ENCODE peak calls at places on chromosomes 7 and 10, in nine cellular contexts. T is RWPE2; R is right lobe of liver; Q is sciatic nerve; O is ACHN; H is progenitor cell of endocrine pancreas; U is stimulated activated CD4-positive, alpha-beta T cell treated with anti-CD3 and anti-CD28 coated beads, TNF-alpha, amount 100 ng/mL, for 1 hour; K is NCI-H345; S is IMR-90. E is an unnamed sample.

GRCh38 chr7:93055543-93056107 is 62.2 kb downstream of the SAMD9 start:
- DNase-seq in U (no peak), H (no peak), Q (no peak), T (no peak), S (peak; percentile 62), R (no peak), K (peak; percentile 48), O (peak; percentile 74), E (peak; percentile 46)

GRCh38 chr7:16801111-16801542 is 3.7 kb downstream of the AGR2 start:
- DNase-seq in U (no peak), Q (no peak), O (peak; percentile 72), H (no peak), K (peak; percentile 41), S (peak; percentile 83), R (no peak), T (no peak), E (peak; percentile 65)

GRCh38 chr10:102801978-102802377 is 35.2 kb downstream of the CYP17A1 start:
- DNase-seq in U (no peak), R (no peak), H (no peak), K (no peak), Q (no peak), S (no peak), T (no peak), O (no peak), E (no peak)

GRCh38 chr10:110344622-110345021 is 39.9 kb upstream of the SMNDC1 start:
- DNase-seq in Q (no peak), S (no peak), K (no peak), R (no peak), O (no peak), T (no peak), U (no peak), H (no peak), E (no peak)

GRCh38 chr7:42722726-42723125 is 189.1 kb downstream of the C7orf25 start:
- DNase-seq in S (no peak), K (no peak), T (no peak), U (no peak), Q (no peak), H (no peak), R (no peak), O (no peak), E (no peak)

GRCh38 chr7:79291498-79291865 is 162.0 kb downstream of the MAGI2 start:
- DNase-seq in R (no peak), T (no peak), O (no peak), H (no peak), K (no peak), Q (no peak), U (no peak), S (no peak), E (no peak)

GRCh38 chr10:132984801-132985545 is 42.6 kb upstream of the CFAP46 start:
- DNase-seq in T (no peak), S (no peak), U (no peak), O (no peak), K (no peak), H (no peak), R (peak; percentile 35), Q (no peak), E (no peak)

GRCh38 chr7:108193593-108194498 is 63.7 kb upstream of the LAMB4 start:
- DNase-seq in T (no peak), O (no peak), U (no peak), H (no peak), K (peak; percentile 49), Q (no peak), S (no peak), R (no peak), E (no peak)

GRCh38 chr7:116242759-116243158 is 32.4 kb downstream of the TES start:
- DNase-seq in T (no peak), H (no peak), S (peak; percentile 53), O (no peak), Q (no peak), K (no peak), R (no peak), U (no peak), E (no peak)

GRCh38 chr7:127938588-127938987 is 92.6 kb downstream of the LRRC4 start:
- DNase-seq in S (peak; percentile 88), K (no peak), T (no peak), H (no peak), U (no peak), O (peak; percentile 60), R (no peak), Q (no peak), E (peak; percentile 75)

GRCh38 chr7:74452748-74453320 is 872 bp upstream of the GTF2IRD1 start:
- DNase-seq in O (peak; percentile 80), Q (no peak), R (peak; percentile 66), U (peak; percentile 22), S (no peak), K (no peak), T (no peak), H (no peak), E (peak; percentile 42)

GRCh38 chr7:46707973-46708372 is 786.9 kb upstream of the IGFBP3 start:
- DNase-seq in R (no peak), H (no peak), O (no peak), T (no peak), S (no peak), Q (no peak), U (no peak), K (no peak), E (no peak)

GRCh38 chr10:2680802-2681201 is 386.5 kb upstream of the PFKP start:
- DNase-seq in Q (no peak), H (no peak), O (no peak), T (no peak), U (no peak), S (no peak), R (no peak), K (no peak), E (no peak)

GRCh38 chr10:89419548-89419947 is 5.2 kb downstream of the IFIT5 start:
- DNase-seq in H (no peak), R (no peak), K (no peak), Q (no peak), S (peak; percentile 31), O (peak; percentile 69), T (no peak), U (no peak), E (no peak)

GRCh38 chr10:75508239-75508813 is 76.9 kb downstream of the LRMDA start:
- DNase-seq in U (no peak), O (no peak), K (no peak), Q (no peak), T (no peak), S (peak; percentile 55), R (no peak), H (no peak), E (peak; percentile 23)

GRCh38 chr7:44225566-44226395 is 25.0 kb downstream of the YKT6 start:
- DNase-seq in H (no peak), R (no peak), O (no peak), S (no peak), Q (no peak), T (no peak), K (no peak), U (no peak), E (peak; percentile 58)

GRCh38 chr7:46257766-46258448 is 336.8 kb upstream of the IGFBP3 start:
- DNase-seq in U (no peak), S (peak; percentile 93), K (no peak), H (no peak), Q (no peak), T (no peak), R (no peak), O (peak; percentile 89), E (peak; percentile 15)

GRCh38 chr7:150378115-150378852 is 846 bp upstream of the ZNF775 start:
- DNase-seq in K (peak; percentile 74), Q (peak; percentile 68), O (peak; percentile 97), R (peak; percentile 73), H (peak; percentile 47), S (peak; percentile 57), U (no peak), T (no peak), E (peak; percentile 58)

GRCh38 chr7:116356979-116357378 is 142.6 kb upstream of the CAV2 start:
- DNase-seq in U (no peak), K (peak; percentile 68), O (peak; percentile 26), H (no peak), S (peak; percentile 33), R (no peak), T (no peak), Q (no peak), E (no peak)

GRCh38 chr7:131170440-131171105 is 157.1 kb upstream of the MKLN1 start:
- DNase-seq in H (no peak), R (no peak), T (no peak), O (peak; percentile 46), U (no peak), S (peak; percentile 59), Q (no peak), K (no peak), E (peak; percentile 33)

GRCh38 chr10:61284222-61284890 is 168.8 kb downstream of the TMEM26 start:
- DNase-seq in S (peak; percentile 77), O (peak; percentile 60), K (peak; percentile 56), Q (no peak), T (no peak), H (no peak), R (no peak), U (no peak), E (peak; percentile 9)

GRCh38 chr7:100588438-100588837 is 2.3 kb downstream of the FBXO24 start:
- DNase-seq in K (no peak), R (no peak), H (no peak), U (no peak), T (no peak), S (peak; percentile 20), O (peak; percentile 60), Q (no peak), E (no peak)

GRCh38 chr10:66928000-66928770 is 2.3 kb downstream of the LRRTM3 start:
- DNase-seq in U (no peak), T (no peak), K (no peak), O (no peak), R (no peak), Q (peak; percentile 53), H (no peak), S (peak; percentile 12), E (no peak)

GRCh38 chr7:74312418-74313021 is 23.3 kb downstream of the CLIP2 start:
- DNase-seq in S (no peak), U (no peak), O (no peak), Q (no peak), R (no peak), H (no peak), T (peak; percentile 95), K (no peak), E (no peak)

GRCh38 chr10:35058134-35058533 is 32.0 kb downstream of the CUL2 start:
- DNase-seq in H (no peak), K (no peak), S (peak; percentile 94), R (no peak), T (no peak), O (peak; percentile 92), U (no peak), Q (no peak), E (peak; percentile 74)

GRCh38 chr10:61744469-61744868 is 81.7 kb downstream of the CABCOCO1 start:
- DNase-seq in R (no peak), S (no peak), K (no peak), O (peak; percentile 21), U (no peak), Q (no peak), H (no peak), T (no peak), E (no peak)

GRCh38 chr10:127649642-127650041 is 87.3 kb upstream of the FOXI2 start:
- DNase-seq in H (no peak), O (peak; percentile 29), T (no peak), K (no peak), R (no peak), Q (no peak), S (no peak), U (no peak), E (no peak)

GRCh38 chr10:60208676-60209269 is 180.9 kb downstream of the ANK3 start:
- DNase-seq in R (no peak), H (no peak), U (no peak), T (no peak), Q (no peak), S (peak; percentile 49), O (peak; percentile 64), K (peak; percentile 26), E (peak; percentile 13)

GRCh38 chr10:10865303-10865702 is 152.4 kb upstream of the CELF2 start:
- DNase-seq in K (no peak), U (no peak), Q (no peak), R (no peak), S (peak; percentile 33), O (no peak), H (no peak), T (no peak), E (no peak)

GRCh38 chr10:98416589-98416988 is 1.6 kb upstream of the PYROXD2 start:
- DNase-seq in H (no peak), R (no peak), O (no peak), T (no peak), U (no peak), K (no peak), Q (no peak), S (no peak), E (no peak)

GRCh38 chr10:3987142-3987974 is 202.3 kb upstream of the KLF6 start:
- DNase-seq in Q (no peak), O (no peak), H (no peak), T (no peak), U (no peak), S (peak; percentile 34), K (no peak), R (no peak), E (peak; percentile 36)